ENCODE peak calls at places on chromosome 18, in six cellular contexts. G, M, P, T, D and Z are unnamed samples.

GRCh38 chr18:33755918-33756590 is 178.0 kb downstream of the ASXL3 start:
- DNase-seq in G (no peak), M (no peak), P (peak; percentile 0), T (no peak), D (no peak), Z (no peak)

GRCh38 chr18:64513401-64513800 is 364.5 kb upstream of the LINC00305 start:
- DNase-seq in G (no peak), M (no peak), P (no peak), T (no peak), D (no peak), Z (no peak)

GRCh38 chr18:13657974-13658373 is 68.4 kb downstream of the FAM210A start:
- DNase-seq in G (no peak), M (no peak), P (no peak), T (no peak), D (no peak), Z (no peak)

GRCh38 chr18:59665057-59666007 is 31.9 kb downstream of the CCBE1 start:
- DNase-seq in G (no peak), M (no peak), P (peak; percentile 41), T (no peak), D (no peak), Z (no peak)

GRCh38 chr18:58549814-58550339 is 79.0 kb downstream of the ALPK2 start:
- DNase-seq in G (no peak), M (no peak), P (no peak), T (no peak), D (no peak), Z (no peak)

GRCh38 chr18:26575865-26576217 is 27.5 kb upstream of the KCTD1 start:
- DNase-seq in G (no peak), M (no peak), P (no peak), T (no peak), D (no peak), Z (no peak)

GRCh38 chr18:59606193-59607175 is 90.7 kb downstream of the CCBE1 start:
- DNase-seq in G (no peak), M (no peak), P (peak; percentile 82), T (no peak), D (no peak), Z (no peak)

GRCh38 chr18:73677458-73677857 is 470.2 kb downstream of the FBXO15 start:
- DNase-seq in G (no peak), M (no peak), P (peak; percentile 21), T (no peak), D (no peak), Z (no peak)

GRCh38 chr18:3395466-3395865 is 54.5 kb upstream of the TGIF1 start:
- DNase-seq in G (no peak), M (no peak), P (no peak), T (no peak), D (no peak), Z (no peak)

GRCh38 chr18:56785006-56785405 is 133.8 kb downstream of the WDR7 start:
- DNase-seq in G (no peak), M (no peak), P (no peak), T (no peak), D (no peak), Z (no peak)

GRCh38 chr18:46481048-46481846 is 175.8 kb downstream of the LOXHD1 start:
- DNase-seq in G (peak; percentile 56), M (peak; percentile 34), P (peak; percentile 36), T (peak; percentile 64), D (no peak), Z (no peak)

GRCh38 chr18:67618061-67618460 is 101.5 kb upstream of the DSEL start:
- DNase-seq in G (no peak), M (no peak), P (no peak), T (no peak), D (no peak), Z (no peak)

GRCh38 chr18:24601624-24602023 is 141.2 kb downstream of the HRH4 start:
- DNase-seq in G (no peak), M (no peak), P (no peak), T (no peak), D (no peak), Z (no peak)

GRCh38 chr18:57657566-57657965 is 35.9 kb upstream of the NARS1 start:
- DNase-seq in G (no peak), M (no peak), P (no peak), T (no peak), D (no peak), Z (no peak)

GRCh38 chr18:60452424-60452823 is 79.8 kb upstream of the MC4R start:
- DNase-seq in G (no peak), M (no peak), P (peak; percentile 54), T (no peak), D (no peak), Z (no peak)

GRCh38 chr18:50097702-50098101 is 97.2 kb downstream of the MYO5B start:
- DNase-seq in G (no peak), M (no peak), P (no peak), T (no peak), D (no peak), Z (no peak)

GRCh38 chr18:43663159-43663558 is 385.9 kb upstream of the SYT4 start:
- DNase-seq in G (no peak), M (no peak), P (no peak), T (no peak), D (no peak), Z (no peak)

GRCh38 chr18:44803019-44803650 is 122.4 kb downstream of the SETBP1 start:
- DNase-seq in G (no peak), M (no peak), P (no peak), T (no peak), D (no peak), Z (peak; percentile 93)

GRCh38 chr18:11387880-11388279 is 221.5 kb upstream of the SLC35G4 start:
- DNase-seq in G (no peak), M (no peak), P (peak; percentile 64), T (no peak), D (no peak), Z (no peak)

GRCh38 chr18:8844721-8845148 is 139.4 kb downstream of the MTCL1 start:
- DNase-seq in G (no peak), M (no peak), P (no peak), T (no peak), D (no peak), Z (no peak)